ENCODE peak calls at places on chromosome 19, in four cellular contexts. M, G, O and X are unnamed samples. For H3K4me1, the result is how much of the 10 kb centered on the place peaks cover.

GRCh38 chr19:56868446-56868845 is 27.9 kb upstream of the PEG3 start:
- DNase-seq in M (no peak), G (no peak), O (no peak), X (no peak)

GRCh38 chr19:30222428-30222873 is 149.7 kb upstream of the ZNF536 start:
- DNase-seq in M (no peak), G (peak), O (no peak), X (peak)

GRCh38 chr19:54708781-54709180 is 15.5 kb upstream of the KIR3DL3 start:
- DNase-seq in M (no peak), G (no peak), O (no peak), X (no peak)

GRCh38 chr19:54552913-54553310 is 20.7 kb upstream of the LILRA2 start:
- DNase-seq in M (no peak), G (no peak), O (no peak), X (no peak)

GRCh38 chr19:29873024-29873800 is 61.4 kb downstream of the CCNE1 start:
- DNase-seq in M (peak), G (peak), O (peak), X (peak)

GRCh38 chr19:46925548-46925950 is 64.8 kb downstream of the ARHGAP35 start:
- DNase-seq in M (peak), G (no peak), O (no peak), X (no peak)

GRCh38 chr19:43798546-43799409 is 3.5 kb downstream of the LYPD5 start:
- DNase-seq in M (peak), G (no peak), O (peak), X (peak)

GRCh38 chr19:7888145-7888825 is at the start of gene LRRC8E:
- DNase-seq in M (peak), G (peak), O (no peak), X (peak)

GRCh38 chr19:40594657-40595077 is 6.5 kb upstream of the LTBP4 start:
- DNase-seq in M (no peak), G (no peak), O (no peak), X (no peak)

GRCh38 chr19:3046621-3047306 is 15.5 kb downstream of the TLE5 start:
- DNase-seq in M (no peak), G (no peak), O (no peak), X (peak)

GRCh38 chr19:54463531-54464043 is at the start of gene LENG9:
- DNase-seq in M (peak), G (peak), O (peak), X (peak)

GRCh38 chr19:38703509-38703908 is 40.8 kb downstream of the CAPN12 start:
- DNase-seq in M (no peak), G (no peak), O (no peak), X (no peak)
- H3K4me1 ChIP-seq in M (under half), G (under half), O (under half), X (under half)

DNA sequence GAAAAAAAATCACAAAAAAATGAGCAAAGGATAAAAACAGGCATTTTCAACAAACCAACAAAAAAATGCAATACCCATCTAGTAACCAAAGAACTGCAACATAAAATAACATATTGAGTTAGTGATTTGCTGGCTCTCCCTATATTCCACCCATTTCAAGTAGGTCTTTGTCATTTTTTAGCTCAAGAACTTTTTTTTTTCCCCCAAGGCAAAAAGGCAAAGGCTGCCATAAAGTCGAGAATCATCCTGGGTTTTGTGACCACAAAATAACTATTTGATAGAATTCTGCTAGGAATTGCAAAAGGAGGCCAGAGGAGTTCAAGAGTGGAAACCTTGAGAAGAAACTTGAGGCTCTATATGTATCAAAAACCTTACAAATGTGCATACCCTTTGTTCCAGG is 5.5 kb downstream of the SAFB2 start:
- DNase-seq in M (no peak), G (no peak), O (no peak), X (no peak)
- H3K4me1 ChIP-seq in M (under half), G (under half), O (under half), X (under half)

GRCh38 chr19:1255186-1256161 is 7.1 kb downstream of the MIDN start:
- DNase-seq in M (no peak), G (no peak), O (no peak), X (no peak)
- H3K4me1 ChIP-seq in M (under half), G (under half), O (half or more), X (half or more)

GRCh38 chr19:13160557-13160956 is 10.3 kb downstream of the IER2 start:
- DNase-seq in M (no peak), G (no peak), O (no peak), X (no peak)
- H3K4me1 ChIP-seq in M (under half), G (under half), O (half or more), X (under half)

DNA sequence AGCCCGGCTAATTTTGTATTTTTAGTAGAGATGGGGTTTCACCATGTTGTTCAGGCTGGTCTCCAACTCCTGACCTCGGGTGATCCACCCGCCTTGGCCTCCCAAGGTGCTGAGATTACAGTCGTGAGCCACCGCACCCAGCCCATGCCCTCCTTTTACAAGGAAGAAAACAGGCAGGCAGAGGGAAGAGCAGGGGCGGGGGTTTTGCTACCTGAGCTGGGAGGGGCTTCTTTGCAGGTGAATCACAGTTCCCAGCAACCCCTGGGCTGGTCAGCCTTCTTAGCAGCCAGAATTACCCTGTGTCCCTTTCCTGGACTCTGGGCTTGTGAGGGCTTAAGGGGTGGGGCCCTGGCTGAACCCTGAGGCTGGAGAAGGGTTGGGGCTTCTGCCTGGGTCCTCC is 3.1 kb upstream of the KCNJ14 start:
- DNase-seq in M (no peak), G (no peak), O (no peak), X (no peak)
- H3K4me1 ChIP-seq in M (under half), G (under half), O (under half), X (under half)

GRCh38 chr19:4870025-4870700 is 2.7 kb upstream of the PLIN3 start:
- DNase-seq in M (peak), G (peak), O (no peak), X (no peak)
- H3K4me1 ChIP-seq in M (under half), G (under half), O (under half), X (under half)